ENCODE peak calls at places on chromosomes 2 and 18, in eight cellular contexts. H is body of pancreas, G is mammary epithelial cell, Q is ascending aorta, C is endothelial cell, L is uterus, A is colonic mucosa, X is PC-3. F is an unnamed sample.

GRCh38 chr2:43225093-43225787 is 1.2 kb downstream of the ZFP36L2 start:
- DNase-seq in H (peak), G (peak), Q (peak), C (peak), L (peak), A (peak), X (peak), F (peak)

GRCh38 chr2:11158916-11159573 is 3.8 kb downstream of the SLC66A3 start:
- DNase-seq in H (no peak), G (no peak), Q (peak), C (no peak), L (no peak), A (no peak), X (no peak), F (no peak)

GRCh38 chr18:59509477-59510173 is 150.6 kb upstream of the LMAN1 start:
- DNase-seq in H (no peak), G (no peak), Q (peak), C (peak), L (no peak), A (no peak), X (no peak), F (no peak)

GRCh38 chr18:13934676-13935075 is 19.3 kb upstream of the MC2R start:
- DNase-seq in H (no peak), G (no peak), Q (no peak), C (no peak), L (no peak), A (no peak), X (peak), F (no peak)

GRCh38 chr2:31318360-31319336 is 84.7 kb downstream of the EHD3 start:
- DNase-seq in H (no peak), G (peak), Q (peak), C (no peak), L (no peak), A (peak), X (no peak), F (no peak)

GRCh38 chr2:121237980-121238665 is 46.9 kb downstream of the TFCP2L1 start:
- DNase-seq in H (no peak), G (no peak), Q (no peak), C (no peak), L (no peak), A (no peak), X (peak), F (no peak)

GRCh38 chr2:224584111-224584764 is 925 bp downstream of the CUL3 start:
- DNase-seq in H (peak), G (peak), Q (peak), C (peak), L (peak), A (peak), X (peak), F (peak)

GRCh38 chr2:113827426-113827825 is 62.5 kb upstream of the ACTR3 start:
- DNase-seq in H (no peak), G (no peak), Q (no peak), C (no peak), L (no peak), A (no peak), X (no peak), F (no peak)

GRCh38 chr2:127255146-127255545 is 35.0 kb upstream of the CYP27C1 start:
- DNase-seq in H (no peak), G (no peak), Q (no peak), C (no peak), L (no peak), A (no peak), X (no peak), F (no peak)

GRCh38 chr2:233430091-233430490 is 75.8 kb downstream of the DGKD start:
- DNase-seq in H (no peak), G (peak), Q (no peak), C (no peak), L (no peak), A (no peak), X (peak), F (no peak)

GRCh38 chr2:157741819-157742484 is 113.3 kb upstream of the ACVR1C start:
- DNase-seq in H (no peak), G (no peak), Q (no peak), C (no peak), L (no peak), A (no peak), X (no peak), F (no peak)

GRCh38 chr2:8412082-8412481 is 269.8 kb upstream of the ID2 start:
- DNase-seq in H (peak), G (no peak), Q (no peak), C (no peak), L (no peak), A (peak), X (peak), F (peak)

GRCh38 chr2:191710411-191710900 is 32.5 kb downstream of the NABP1 start:
- DNase-seq in H (no peak), G (peak), Q (no peak), C (no peak), L (no peak), A (no peak), X (peak), F (no peak)

GRCh38 chr2:120669971-120670370 is 65.7 kb upstream of the GLI2 start:
- DNase-seq in H (no peak), G (no peak), Q (no peak), C (no peak), L (no peak), A (no peak), X (no peak), F (no peak)

GRCh38 chr18:58784601-58785137 is 80.0 kb upstream of the ZNF532 start:
- DNase-seq in H (no peak), G (no peak), Q (peak), C (no peak), L (peak), A (no peak), X (peak), F (peak)

GRCh38 chr2:26793518-26793917 is 7.7 kb downstream of the CENPA start:
- DNase-seq in H (no peak), G (no peak), Q (no peak), C (no peak), L (no peak), A (no peak), X (no peak), F (no peak)

GRCh38 chr2:88721268-88721667 is 29.8 kb downstream of the RPIA start:
- DNase-seq in H (no peak), G (no peak), Q (no peak), C (no peak), L (no peak), A (no peak), X (no peak), F (no peak)

GRCh38 chr2:54457326-54458023 is 1.3 kb downstream of the SPTBN1 start:
- DNase-seq in H (peak), G (peak), Q (no peak), C (peak), L (peak), A (no peak), X (peak), F (peak)

GRCh38 chr2:11985817-11986566 is 239.6 kb downstream of the LPIN1 start:
- DNase-seq in H (no peak), G (no peak), Q (no peak), C (no peak), L (no peak), A (no peak), X (no peak), F (no peak)

GRCh38 chr2:53235836-53236582 is 531.6 kb upstream of the CHAC2 start:
- DNase-seq in H (no peak), G (peak), Q (no peak), C (no peak), L (no peak), A (peak), X (peak), F (no peak)

GRCh38 chr2:111133603-111134002 is 12.9 kb downstream of the BCL2L11 start:
- DNase-seq in H (no peak), G (no peak), Q (no peak), C (no peak), L (no peak), A (no peak), X (no peak), F (no peak)

GRCh38 chr18:7206231-7206630 is 24.7 kb upstream of the LRRC30 start:
- DNase-seq in H (no peak), G (no peak), Q (no peak), C (no peak), L (no peak), A (no peak), X (no peak), F (no peak)

GRCh38 chr2:8461341-8461740 is 220.5 kb upstream of the ID2 start:
- DNase-seq in H (no peak), G (no peak), Q (peak), C (no peak), L (no peak), A (no peak), X (no peak), F (no peak)

GRCh38 chr2:37614061-37614802 is 57.2 kb downstream of the CDC42EP3 start:
- DNase-seq in H (peak), G (peak), Q (peak), C (no peak), L (peak), A (no peak), X (peak), F (no peak)

GRCh38 chr2:179594268-179595112 is 266.9 kb downstream of the ZNF385B start:
- DNase-seq in H (no peak), G (no peak), Q (no peak), C (no peak), L (no peak), A (no peak), X (no peak), F (no peak)

GRCh38 chr2:202609381-202610145 is 25.2 kb upstream of the FAM117B start:
- DNase-seq in H (no peak), G (peak), Q (no peak), C (no peak), L (no peak), A (peak), X (no peak), F (no peak)

GRCh38 chr2:35410431-35411061 is 945.0 kb upstream of the CRIM1 start:
- DNase-seq in H (peak), G (peak), Q (no peak), C (peak), L (peak), A (peak), X (peak), F (peak)

GRCh38 chr2:174341995-174342571 is 7.3 kb downstream of the SP9 start:
- DNase-seq in H (no peak), G (no peak), Q (no peak), C (peak), L (peak), A (no peak), X (no peak), F (no peak)

GRCh38 chr2:47964722-47965434 is 58.6 kb upstream of the FBXO11 start:
- DNase-seq in H (peak), G (peak), Q (no peak), C (no peak), L (no peak), A (peak), X (peak), F (peak)

GRCh38 chr2:197209742-197210408 is 100.7 kb downstream of the ANKRD44 start:
- DNase-seq in H (no peak), G (peak), Q (no peak), C (no peak), L (no peak), A (no peak), X (no peak), F (peak)

GRCh38 chr2:145379934-145380333 is 860.0 kb upstream of the ZEB2 start:
- DNase-seq in H (no peak), G (no peak), Q (no peak), C (no peak), L (no peak), A (no peak), X (no peak), F (no peak)

GRCh38 chr18:9081940-9082339 is 20.6 kb upstream of the NDUFV2 start:
- DNase-seq in H (no peak), G (no peak), Q (no peak), C (no peak), L (no peak), A (no peak), X (no peak), F (no peak)

GRCh38 chr18:33572022-33572421 is 6.0 kb upstream of the ASXL3 start:
- DNase-seq in H (no peak), G (no peak), Q (no peak), C (no peak), L (no peak), A (no peak), X (no peak), F (no peak)

GRCh38 chr18:25494888-25495287 is 142.9 kb upstream of the ZNF521 start:
- DNase-seq in H (no peak), G (no peak), Q (no peak), C (no peak), L (no peak), A (no peak), X (peak), F (no peak)

GRCh38 chr18:59454909-59455727 is 96.1 kb upstream of the LMAN1 start:
- DNase-seq in H (no peak), G (no peak), Q (no peak), C (no peak), L (no peak), A (no peak), X (no peak), F (no peak)

GRCh38 chr18:54031243-54031642 is 193.2 kb downstream of the MBD2 start:
- DNase-seq in H (no peak), G (no peak), Q (no peak), C (no peak), L (no peak), A (no peak), X (no peak), F (no peak)

GRCh38 chr2:239152916-239153305 is 247.9 kb downstream of the HDAC4 start:
- DNase-seq in H (no peak), G (no peak), Q (peak), C (no peak), L (peak), A (no peak), X (no peak), F (no peak)

DNA sequence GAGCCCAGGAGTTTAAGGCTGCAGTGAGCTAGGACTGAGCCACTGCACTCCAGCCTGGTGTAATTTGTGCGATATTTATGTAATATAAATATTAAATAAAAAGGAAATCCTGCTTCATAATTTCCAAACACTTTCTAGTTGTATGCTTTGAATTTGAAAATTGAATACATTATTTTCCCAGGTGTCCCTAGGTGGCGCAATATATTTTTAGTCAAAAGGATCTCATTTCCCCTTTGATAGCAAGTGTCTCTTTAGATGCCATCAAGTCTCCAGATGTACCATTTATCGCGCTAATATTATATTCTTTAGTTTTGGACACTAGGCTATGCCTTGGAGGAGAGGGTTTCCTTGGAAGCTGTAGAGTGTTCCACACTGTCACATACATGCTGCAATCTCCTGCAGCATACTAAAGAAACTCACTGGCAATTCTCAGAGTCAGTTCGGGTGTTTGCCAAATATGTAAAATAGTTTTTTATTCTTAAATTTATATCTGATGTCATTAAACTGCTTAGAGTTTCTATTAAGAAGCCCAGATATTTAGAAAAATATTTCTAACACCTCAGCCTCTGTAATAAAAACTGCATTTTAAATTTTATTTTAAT is 5.6 kb upstream of the WDR7 start:
- DNase-seq in H (no peak), G (no peak), Q (no peak), C (no peak), L (no peak), A (no peak), X (peak), F (no peak)
- TF ChIP-seq CTCF in H (peak), G (peak), Q (no peak), C (peak), L (no peak), A (peak), X (peak), F (peak)

GRCh38 chr2:162327134-162327769 is 8.8 kb upstream of the IFIH1 start:
- DNase-seq in H (no peak), G (no peak), Q (no peak), C (no peak), L (no peak), A (no peak), X (peak), F (no peak)
- TF ChIP-seq CTCF in H (peak), G (peak), Q (no peak), C (peak), L (no peak), A (peak), X (peak), F (peak)

GRCh38 chr2:201558232-201558631 is 85.1 kb downstream of the TMEM237 start:
- DNase-seq in H (no peak), G (no peak), Q (no peak), C (no peak), L (no peak), A (no peak), X (peak), F (peak)

GRCh38 chr2:201559067-201559710 is 84.1 kb downstream of the TMEM237 start:
- DNase-seq in H (peak), G (peak), Q (no peak), C (no peak), L (no peak), A (no peak), X (no peak), F (peak)

DNA sequence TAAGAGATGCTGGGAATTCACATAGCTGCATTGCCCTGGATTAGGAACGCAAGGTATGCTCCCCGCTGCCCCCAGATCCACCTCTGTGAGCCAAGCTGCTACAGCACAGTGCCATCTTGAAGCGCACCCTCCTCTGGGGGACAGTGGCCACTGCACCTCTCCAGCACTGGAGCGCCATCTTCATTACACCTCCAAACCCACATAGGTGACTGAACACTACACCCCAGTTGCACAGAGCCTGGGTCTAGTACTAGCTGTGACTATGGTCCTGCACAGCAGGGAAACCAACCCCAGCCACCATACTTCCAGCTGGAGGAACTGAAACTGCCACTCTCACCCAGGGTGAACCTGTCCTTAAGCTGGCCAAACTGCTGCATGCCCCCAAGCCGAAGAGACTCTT is 84.6 kb downstream of the TMEM237 start:
- DNase-seq in H (no peak), G (no peak), Q (no peak), C (no peak), L (no peak), A (no peak), X (no peak), F (peak)
- TF ChIP-seq CTCF in H (no peak), G (no peak), Q (no peak), C (no peak), L (no peak), A (no peak), X (no peak), F (no peak)

GRCh38 chr2:196131384-196131861 is 40.0 kb downstream of the STK17B start:
- DNase-seq in H (no peak), G (peak), Q (no peak), C (no peak), L (no peak), A (peak), X (peak), F (peak)
- TF ChIP-seq CTCF in H (peak), G (peak), Q (peak), C (peak), L (peak), A (peak), X (peak), F (peak)

DNA sequence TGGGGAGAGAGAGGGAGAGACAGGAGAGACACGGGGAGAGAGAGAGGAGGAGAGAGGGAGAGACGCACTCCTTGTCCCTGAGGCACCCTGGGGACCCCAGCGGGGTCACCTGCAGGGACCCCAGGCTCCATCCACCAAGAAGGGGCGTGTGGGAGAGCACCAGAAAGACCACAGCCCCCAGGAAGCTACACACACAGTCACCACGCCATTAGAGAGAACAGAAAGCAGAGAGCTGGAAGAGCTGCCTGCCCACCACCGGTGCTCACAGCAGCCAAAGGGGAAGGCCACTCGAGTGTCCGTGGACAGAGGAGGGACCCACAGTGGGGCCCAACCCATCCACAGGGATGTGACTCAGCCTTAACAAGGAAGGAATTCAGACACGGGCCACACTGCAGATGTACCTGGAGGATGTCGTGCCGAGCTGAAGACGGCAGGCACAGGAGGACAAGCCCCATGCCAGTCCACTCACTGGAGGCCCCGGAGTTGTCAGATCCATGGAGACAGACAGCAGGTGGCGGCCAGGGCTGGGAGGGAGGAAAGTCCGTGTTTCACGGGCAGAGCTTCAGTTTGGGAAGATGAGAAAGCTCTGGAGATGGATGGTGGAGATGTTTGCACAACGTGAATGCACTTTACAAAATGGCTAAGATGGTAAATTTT is 11.5 kb upstream of the NFATC1 start:
- DNase-seq in H (no peak), G (no peak), Q (no peak), C (peak), L (no peak), A (peak), X (peak), F (no peak)
- TF ChIP-seq CTCF in H (no peak), G (no peak), Q (no peak), C (no peak), L (no peak), A (no peak), X (no peak), F (no peak)